ENCODE peak calls at places on chromosomes 4 and X, in seven cellular contexts. R, M, B, Y, D, S and Q are unnamed samples.

GRCh38 chr4:68855771-68856170 is 40.0 kb downstream of the UGT2B10 start:
- DNase-seq in R (no peak), M (no peak), B (no peak), Y (no peak), D (no peak), S (no peak), Q (no peak)

GRCh38 chrX:16658284-16658683 is 8.3 kb downstream of the S100G start:
- DNase-seq in R (no peak), M (no peak), B (no peak), Y (no peak), D (no peak), S (no peak), Q (no peak)

GRCh38 chr4:89899157-89899556 is 4.5 kb downstream of the MMRN1 start:
- DNase-seq in R (no peak), M (no peak), B (no peak), Y (no peak), D (no peak), S (no peak), Q (no peak)

GRCh38 chrX:65948103-65948502 is 91.8 kb downstream of the VSIG4 start:
- DNase-seq in R (no peak), M (no peak), B (no peak), Y (no peak), D (no peak), S (no peak), Q (no peak)

GRCh38 chr4:76341063-76341462 is 34.5 kb downstream of the STBD1 start:
- DNase-seq in R (no peak), M (no peak), B (no peak), Y (peak; percentile 76), D (no peak), S (no peak), Q (no peak)

GRCh38 chr4:173527103-173527876 is 2.7 kb downstream of the HAND2 start:
- DNase-seq in R (no peak), M (no peak), B (peak; percentile 68), Y (peak; percentile 68), D (no peak), S (no peak), Q (no peak)

GRCh38 chrX:128739539-128739938 is 687.3 kb upstream of the ACTRT1 start:
- DNase-seq in R (no peak), M (no peak), B (no peak), Y (no peak), D (no peak), S (no peak), Q (no peak)

GRCh38 chr4:38696697-38697096 is 32.7 kb downstream of the KLF3 start:
- DNase-seq in R (no peak), M (no peak), B (no peak), Y (peak; percentile 58), D (no peak), S (no peak), Q (no peak)